ENCODE peak calls at places on chromosome 1, in seven cellular contexts. V is tibial nerve; N is stimulated activated CD8-positive, alpha-beta memory T cell treated with anti-CD3 and anti-CD28 coated beads, Interleukin-15, amount 100 ng/mL, for 48 hours; E is stimulated activated CD4-positive, alpha-beta T cell treated with anti-CD3 and anti-CD28 coated beads, Interleukin-15, amount 100 ng/mL, for 1 hour; J is CD8-positive, alpha-beta T cell; C is cerebellar cortex; W is GM04504. P is an unnamed sample.

GRCh38 chr1:118047006-118047649 is 117.6 kb downstream of the WDR3 start:
- DNase-seq in V (no peak), N (no peak), E (no peak), J (no peak), C (no peak), W (no peak), P (no peak)

GRCh38 chr1:19559641-19560040 is 74.3 kb upstream of the CAPZB start:
- DNase-seq in V (no peak), N (no peak), E (no peak), J (no peak), C (no peak), W (peak; percentile 28), P (no peak)

GRCh38 chr1:147625274-147625986 is 44.9 kb downstream of the ACP6 start:
- DNase-seq in V (no peak), N (no peak), E (no peak), J (no peak), C (peak; percentile 58), W (no peak), P (peak; percentile 54)

GRCh38 chr1:170685166-170685565 is 21.2 kb downstream of the PRRX1 start:
- DNase-seq in V (no peak), N (no peak), E (no peak), J (no peak), C (no peak), W (no peak), P (no peak)

GRCh38 chr1:93414749-93415148 is 33.2 kb upstream of the FNBP1L start:
- DNase-seq in V (no peak), N (no peak), E (no peak), J (no peak), C (no peak), W (no peak), P (no peak)

GRCh38 chr1:209490013-209490412 is 93.5 kb upstream of the CAMK1G start:
- DNase-seq in V (no peak), N (no peak), E (no peak), J (no peak), C (peak; percentile 3), W (no peak), P (no peak)

GRCh38 chr1:21384620-21385019 is 55.3 kb upstream of the NBPF3 start:
- DNase-seq in V (no peak), N (no peak), E (no peak), J (no peak), C (no peak), W (no peak), P (no peak)

GRCh38 chr1:203556047-203556851 is 62.3 kb downstream of the OPTC start:
- DNase-seq in V (peak; percentile 65), N (no peak), E (no peak), J (no peak), C (no peak), W (peak; percentile 93), P (no peak)

GRCh38 chr1:65319141-65319540 is 9.8 kb downstream of the DNAJC6 start:
- DNase-seq in V (no peak), N (no peak), E (no peak), J (no peak), C (peak; percentile 81), W (no peak), P (peak; percentile 63)

GRCh38 chr1:178938281-178938958 is 67.5 kb upstream of the ANGPTL1 start:
- DNase-seq in V (no peak), N (no peak), E (no peak), J (no peak), C (no peak), W (no peak), P (no peak)